ENCODE peak calls at places on chromosomes 6 and 20, in nine cellular contexts. One of them, this sample, is unnamed. For H3K9me3, the result is how much of the 10 kb centered on the place peaks cover.

GRCh38 chr6:16760536-16761468 is at the start of gene ATXN1:
- DNase-seq in HCT116: no peak
- DNase-seq in NT2/D1: no peak
- DNase-seq in CD4-positive, CD25-positive, alpha-beta regulatory T cell: peak
- DNase-seq in CD4-positive, alpha-beta T cell: peak
- DNase-seq in heart right ventricle: peak
- DNase-seq in mammary epithelial cell: peak
- DNase-seq in Caco-2: peak
- DNase-seq in IMR-90: peak
- DNase-seq in this sample: peak

GRCh38 chr6:24991748-24992467 is 56.1 kb upstream of the RIPOR2 start:
- DNase-seq in HCT116: peak
- DNase-seq in NT2/D1: no peak
- DNase-seq in CD4-positive, CD25-positive, alpha-beta regulatory T cell: peak
- DNase-seq in CD4-positive, alpha-beta T cell: peak
- DNase-seq in heart right ventricle: peak
- DNase-seq in mammary epithelial cell: peak
- DNase-seq in Caco-2: peak
- DNase-seq in IMR-90: peak
- DNase-seq in this sample: peak

GRCh38 chr20:50110141-50111047 is 2.6 kb downstream of the UBE2V1 start:
- DNase-seq in HCT116: no peak
- DNase-seq in NT2/D1: no peak
- DNase-seq in CD4-positive, CD25-positive, alpha-beta regulatory T cell: no peak
- DNase-seq in CD4-positive, alpha-beta T cell: no peak
- DNase-seq in heart right ventricle: no peak
- DNase-seq in mammary epithelial cell: peak
- DNase-seq in Caco-2: peak
- DNase-seq in IMR-90: no peak
- DNase-seq in this sample: no peak

GRCh38 chr20:63877755-63878470 is 12.8 kb downstream of the TPD52L2 start:
- DNase-seq in HCT116: no peak
- DNase-seq in NT2/D1: no peak
- DNase-seq in CD4-positive, CD25-positive, alpha-beta regulatory T cell: no peak
- DNase-seq in CD4-positive, alpha-beta T cell: no peak
- DNase-seq in heart right ventricle: no peak
- DNase-seq in mammary epithelial cell: no peak
- DNase-seq in Caco-2: no peak
- DNase-seq in IMR-90: no peak
- DNase-seq in this sample: no peak

GRCh38 chr6:108831104-108831503 is 17.1 kb upstream of the ARMC2 start:
- DNase-seq in HCT116: no peak
- DNase-seq in NT2/D1: no peak
- DNase-seq in CD4-positive, CD25-positive, alpha-beta regulatory T cell: no peak
- DNase-seq in CD4-positive, alpha-beta T cell: no peak
- DNase-seq in heart right ventricle: no peak
- DNase-seq in mammary epithelial cell: peak
- DNase-seq in Caco-2: no peak
- DNase-seq in IMR-90: no peak
- DNase-seq in this sample: no peak

GRCh38 chr6:120671519-120671918 is 662.8 kb downstream of the TBC1D32 start:
- DNase-seq in HCT116: peak
- DNase-seq in NT2/D1: peak
- DNase-seq in CD4-positive, CD25-positive, alpha-beta regulatory T cell: no peak
- DNase-seq in CD4-positive, alpha-beta T cell: no peak
- DNase-seq in heart right ventricle: no peak
- DNase-seq in mammary epithelial cell: no peak
- DNase-seq in Caco-2: peak
- DNase-seq in IMR-90: no peak
- DNase-seq in this sample: no peak

GRCh38 chr20:59078231-59078630 is 35.6 kb upstream of the PRELID3B start:
- DNase-seq in HCT116: no peak
- DNase-seq in NT2/D1: no peak
- DNase-seq in CD4-positive, CD25-positive, alpha-beta regulatory T cell: no peak
- DNase-seq in CD4-positive, alpha-beta T cell: no peak
- DNase-seq in heart right ventricle: no peak
- DNase-seq in mammary epithelial cell: peak
- DNase-seq in Caco-2: no peak
- DNase-seq in IMR-90: no peak
- DNase-seq in this sample: no peak

GRCh38 chr6:106339334-106340029 is 13.9 kb upstream of the ATG5 start:
- DNase-seq in HCT116: peak
- DNase-seq in NT2/D1: peak
- DNase-seq in CD4-positive, CD25-positive, alpha-beta regulatory T cell: peak
- DNase-seq in CD4-positive, alpha-beta T cell: no peak
- DNase-seq in heart right ventricle: no peak
- DNase-seq in mammary epithelial cell: peak
- DNase-seq in Caco-2: peak
- DNase-seq in IMR-90: peak
- DNase-seq in this sample: peak

GRCh38 chr20:12605751-12606150 is 403.0 kb upstream of the SPTLC3 start:
- DNase-seq in HCT116: no peak
- DNase-seq in NT2/D1: no peak
- DNase-seq in CD4-positive, CD25-positive, alpha-beta regulatory T cell: no peak
- DNase-seq in CD4-positive, alpha-beta T cell: no peak
- DNase-seq in heart right ventricle: no peak
- DNase-seq in mammary epithelial cell: no peak
- DNase-seq in Caco-2: no peak
- DNase-seq in IMR-90: no peak
- DNase-seq in this sample: no peak

GRCh38 chr6:129893513-129894098 is 32.5 kb upstream of the TMEM244 start:
- DNase-seq in HCT116: no peak
- DNase-seq in NT2/D1: no peak
- DNase-seq in CD4-positive, CD25-positive, alpha-beta regulatory T cell: no peak
- DNase-seq in CD4-positive, alpha-beta T cell: no peak
- DNase-seq in heart right ventricle: no peak
- DNase-seq in mammary epithelial cell: peak
- DNase-seq in Caco-2: no peak
- DNase-seq in IMR-90: peak
- DNase-seq in this sample: no peak

GRCh38 chr6:34593741-34594140 is 37.6 kb upstream of the SPDEF start:
- DNase-seq in HCT116: no peak
- DNase-seq in NT2/D1: no peak
- DNase-seq in CD4-positive, CD25-positive, alpha-beta regulatory T cell: no peak
- DNase-seq in CD4-positive, alpha-beta T cell: no peak
- DNase-seq in heart right ventricle: no peak
- DNase-seq in mammary epithelial cell: no peak
- DNase-seq in Caco-2: no peak
- DNase-seq in IMR-90: no peak
- DNase-seq in this sample: no peak

GRCh38 chr6:117536317-117536716 is 53.8 kb downstream of the DCBLD1 start:
- DNase-seq in HCT116: no peak
- DNase-seq in NT2/D1: no peak
- DNase-seq in CD4-positive, CD25-positive, alpha-beta regulatory T cell: no peak
- DNase-seq in CD4-positive, alpha-beta T cell: no peak
- DNase-seq in heart right ventricle: no peak
- DNase-seq in mammary epithelial cell: no peak
- DNase-seq in Caco-2: peak
- DNase-seq in IMR-90: peak
- DNase-seq in this sample: no peak

GRCh38 chr6:43976706-43977403 is 150.4 kb downstream of the MRPL14 start:
- DNase-seq in HCT116: no peak
- DNase-seq in NT2/D1: no peak
- DNase-seq in CD4-positive, CD25-positive, alpha-beta regulatory T cell: no peak
- DNase-seq in CD4-positive, alpha-beta T cell: no peak
- DNase-seq in heart right ventricle: no peak
- DNase-seq in mammary epithelial cell: no peak
- DNase-seq in Caco-2: no peak
- DNase-seq in IMR-90: peak
- DNase-seq in this sample: no peak

GRCh38 chr20:62824476-62825287 is 7.8 kb downstream of the COL9A3 start:
- DNase-seq in HCT116: no peak
- DNase-seq in NT2/D1: no peak
- DNase-seq in CD4-positive, CD25-positive, alpha-beta regulatory T cell: peak
- DNase-seq in CD4-positive, alpha-beta T cell: peak
- DNase-seq in heart right ventricle: peak
- DNase-seq in mammary epithelial cell: no peak
- DNase-seq in Caco-2: no peak
- DNase-seq in IMR-90: no peak
- DNase-seq in this sample: peak

GRCh38 chr6:34201455-34202098 is 35.1 kb upstream of the HMGA1 start:
- DNase-seq in HCT116: no peak
- DNase-seq in NT2/D1: no peak
- DNase-seq in CD4-positive, CD25-positive, alpha-beta regulatory T cell: no peak
- DNase-seq in CD4-positive, alpha-beta T cell: no peak
- DNase-seq in heart right ventricle: no peak
- DNase-seq in mammary epithelial cell: peak
- DNase-seq in Caco-2: no peak
- DNase-seq in IMR-90: peak
- DNase-seq in this sample: no peak

GRCh38 chr6:43699564-43700186 is 12.1 kb upstream of the MRPS18A start:
- DNase-seq in HCT116: no peak
- DNase-seq in NT2/D1: no peak
- DNase-seq in CD4-positive, CD25-positive, alpha-beta regulatory T cell: no peak
- DNase-seq in CD4-positive, alpha-beta T cell: no peak
- DNase-seq in heart right ventricle: no peak
- DNase-seq in mammary epithelial cell: no peak
- DNase-seq in Caco-2: no peak
- DNase-seq in IMR-90: peak
- DNase-seq in this sample: no peak

GRCh38 chr20:19802492-19803158 is 44.6 kb downstream of the RIN2 start:
- DNase-seq in HCT116: peak
- DNase-seq in NT2/D1: no peak
- DNase-seq in CD4-positive, CD25-positive, alpha-beta regulatory T cell: no peak
- DNase-seq in CD4-positive, alpha-beta T cell: no peak
- DNase-seq in heart right ventricle: no peak
- DNase-seq in mammary epithelial cell: peak
- DNase-seq in Caco-2: peak
- DNase-seq in IMR-90: peak
- DNase-seq in this sample: no peak

GRCh38 chr20:22775256-22775655 is 190.9 kb upstream of the FOXA2 start:
- DNase-seq in HCT116: no peak
- DNase-seq in NT2/D1: no peak
- DNase-seq in CD4-positive, CD25-positive, alpha-beta regulatory T cell: no peak
- DNase-seq in CD4-positive, alpha-beta T cell: no peak
- DNase-seq in heart right ventricle: no peak
- DNase-seq in mammary epithelial cell: no peak
- DNase-seq in Caco-2: peak
- DNase-seq in IMR-90: no peak
- DNase-seq in this sample: no peak
- H3K9me3 ChIP-seq in HCT116: under half
- H3K9me3 ChIP-seq in NT2/D1: under half
- H3K9me3 ChIP-seq in CD4-positive, CD25-positive, alpha-beta regulatory T cell: under half
- H3K9me3 ChIP-seq in CD4-positive, alpha-beta T cell: under half
- H3K9me3 ChIP-seq in heart right ventricle: under half
- H3K9me3 ChIP-seq in mammary epithelial cell: under half
- H3K9me3 ChIP-seq in Caco-2: under half
- H3K9me3 ChIP-seq in IMR-90: under half
- H3K9me3 ChIP-seq in this sample: under half

DNA sequence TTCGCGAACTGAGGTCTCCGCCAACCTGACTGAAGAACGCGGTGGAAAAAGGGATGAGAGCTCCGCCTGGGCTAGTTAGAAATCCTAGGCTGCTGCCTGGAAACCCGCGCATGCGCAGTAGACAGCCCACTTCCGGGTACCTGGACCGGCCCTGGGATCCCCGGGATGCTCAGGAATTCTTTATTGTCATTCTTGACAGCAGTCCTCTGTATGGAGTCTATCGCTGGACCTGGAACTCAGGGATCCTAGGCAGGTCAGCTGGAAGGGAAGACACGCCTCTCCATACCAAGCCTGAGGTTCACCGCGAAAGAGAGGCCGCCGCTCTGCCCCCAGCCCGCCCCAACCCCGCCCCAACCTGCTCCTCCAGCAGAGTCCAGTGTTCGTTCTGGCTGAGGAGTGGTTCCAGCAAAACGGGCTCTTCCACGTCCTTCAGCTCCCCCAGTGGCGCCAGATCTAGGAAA is 1379.2 kb upstream of the DEFB115 start:
- DNase-seq in HCT116: no peak
- DNase-seq in NT2/D1: no peak
- DNase-seq in CD4-positive, CD25-positive, alpha-beta regulatory T cell: no peak
- DNase-seq in CD4-positive, alpha-beta T cell: no peak
- DNase-seq in heart right ventricle: peak
- DNase-seq in mammary epithelial cell: no peak
- DNase-seq in Caco-2: peak
- DNase-seq in IMR-90: no peak
- DNase-seq in this sample: no peak
- H3K9me3 ChIP-seq in HCT116: under half
- H3K9me3 ChIP-seq in NT2/D1: under half
- H3K9me3 ChIP-seq in CD4-positive, CD25-positive, alpha-beta regulatory T cell: under half
- H3K9me3 ChIP-seq in CD4-positive, alpha-beta T cell: under half
- H3K9me3 ChIP-seq in heart right ventricle: under half
- H3K9me3 ChIP-seq in mammary epithelial cell: under half
- H3K9me3 ChIP-seq in Caco-2: under half
- H3K9me3 ChIP-seq in IMR-90: under half
- H3K9me3 ChIP-seq in this sample: under half

DNA sequence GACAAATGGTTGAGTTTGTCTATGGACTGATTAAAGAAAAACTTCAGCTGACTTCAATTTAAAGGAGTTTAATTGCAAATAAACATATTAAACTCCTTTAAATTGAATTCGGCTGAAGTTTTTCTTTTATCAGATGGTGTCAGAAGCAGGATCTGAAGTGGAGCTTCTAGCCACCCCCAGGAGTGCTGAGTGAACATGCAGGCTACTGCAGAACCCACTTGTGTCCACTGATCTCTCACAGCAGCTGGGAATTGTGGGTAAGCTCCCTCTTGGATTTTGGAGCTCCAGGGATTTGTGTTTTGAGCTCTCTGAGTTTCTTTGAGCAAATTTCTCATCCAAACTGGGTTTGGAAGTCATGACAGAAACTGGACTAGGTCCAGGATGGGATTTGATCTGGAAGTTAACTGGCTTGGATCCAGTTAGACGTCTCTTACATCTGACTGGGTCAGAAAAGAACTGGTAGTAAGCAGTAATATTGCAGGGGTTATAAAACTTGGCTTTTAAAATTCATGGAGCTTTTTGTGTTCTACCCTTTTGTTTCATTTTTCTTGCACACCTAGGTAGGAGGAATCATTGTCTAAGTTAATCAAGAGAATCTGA is 95.8 kb upstream of the UST start:
- DNase-seq in HCT116: no peak
- DNase-seq in NT2/D1: no peak
- DNase-seq in CD4-positive, CD25-positive, alpha-beta regulatory T cell: no peak
- DNase-seq in CD4-positive, alpha-beta T cell: no peak
- DNase-seq in heart right ventricle: no peak
- DNase-seq in mammary epithelial cell: no peak
- DNase-seq in Caco-2: no peak
- DNase-seq in IMR-90: no peak
- DNase-seq in this sample: no peak
- H3K9me3 ChIP-seq in HCT116: under half
- H3K9me3 ChIP-seq in NT2/D1: half or more
- H3K9me3 ChIP-seq in CD4-positive, CD25-positive, alpha-beta regulatory T cell: under half
- H3K9me3 ChIP-seq in CD4-positive, alpha-beta T cell: under half
- H3K9me3 ChIP-seq in heart right ventricle: under half
- H3K9me3 ChIP-seq in mammary epithelial cell: under half
- H3K9me3 ChIP-seq in Caco-2: under half
- H3K9me3 ChIP-seq in IMR-90: under half
- H3K9me3 ChIP-seq in this sample: under half

DNA sequence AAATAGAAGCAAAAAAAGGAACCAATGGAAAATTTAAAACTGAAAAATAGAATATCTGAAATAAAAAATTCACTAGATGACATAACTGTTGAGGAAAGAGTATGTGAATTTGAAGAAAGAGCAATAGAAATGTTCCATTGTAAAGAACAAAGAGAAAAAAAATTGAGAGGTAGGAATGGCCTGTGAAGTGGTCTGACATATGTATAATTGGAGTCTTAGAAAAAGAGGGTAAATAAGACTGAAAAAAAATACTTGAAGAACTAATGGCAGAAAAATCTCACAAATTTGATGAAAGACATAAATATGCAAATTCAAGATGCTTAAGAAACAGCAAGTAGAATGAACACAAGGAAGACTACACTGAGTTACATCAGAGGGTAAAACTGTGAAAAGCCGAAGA is 93.4 kb downstream of the QKI start:
- DNase-seq in HCT116: no peak
- DNase-seq in NT2/D1: no peak
- DNase-seq in CD4-positive, CD25-positive, alpha-beta regulatory T cell: no peak
- DNase-seq in CD4-positive, alpha-beta T cell: no peak
- DNase-seq in heart right ventricle: no peak
- DNase-seq in mammary epithelial cell: no peak
- DNase-seq in Caco-2: no peak
- DNase-seq in IMR-90: peak
- DNase-seq in this sample: no peak
- H3K9me3 ChIP-seq in HCT116: under half
- H3K9me3 ChIP-seq in NT2/D1: under half
- H3K9me3 ChIP-seq in CD4-positive, CD25-positive, alpha-beta regulatory T cell: under half
- H3K9me3 ChIP-seq in CD4-positive, alpha-beta T cell: under half
- H3K9me3 ChIP-seq in heart right ventricle: under half
- H3K9me3 ChIP-seq in mammary epithelial cell: under half
- H3K9me3 ChIP-seq in Caco-2: under half
- H3K9me3 ChIP-seq in IMR-90: under half
- H3K9me3 ChIP-seq in this sample: under half